ENCODE peak calls at places on chromosome 11, in nine cellular contexts. Q, P, R, L, J, G, B, S and O are unnamed samples. For H3K36me3, the result is how much of the 10 kb centered on the place peaks cover.

GRCh38 chr11:118224512-118225180 is at the start of gene JAML:
- DNase-seq in Q (peak), G (no peak), R (no peak), B (no peak), J (peak), L (no peak), S (no peak), P (no peak), O (no peak)

GRCh38 chr11:66766681-66767080 is 37.7 kb upstream of the SPTBN2 start:
- DNase-seq in G (no peak), P (no peak), R (no peak), L (no peak), S (no peak), B (no peak), Q (no peak), J (no peak), O (no peak)

GRCh38 chr11:46252373-46252914 is 25.0 kb upstream of the CREB3L1 start:
- DNase-seq in G (no peak), L (no peak), B (no peak), J (peak), R (no peak), Q (no peak), S (peak), P (no peak), O (no peak)

GRCh38 chr11:2699531-2700414 is at the start of gene KCNQ1OT1:
- DNase-seq in Q (peak), B (peak), J (peak), S (peak), L (peak), R (peak), G (peak), P (peak), O (peak)

GRCh38 chr11:118314985-118315384 is 10.5 kb downstream of the CD3E start:
- DNase-seq in R (no peak), J (no peak), G (no peak), B (no peak), S (peak), L (no peak), P (no peak), Q (no peak), O (no peak)

GRCh38 chr11:126378763-126379162 is 23.3 kb downstream of the ST3GAL4 start:
- DNase-seq in G (no peak), R (no peak), S (no peak), Q (no peak), B (no peak), J (no peak), L (no peak), P (no peak), O (peak)

GRCh38 chr11:68674461-68674860 is 9.9 kb upstream of the GAL start:
- DNase-seq in J (no peak), B (no peak), L (no peak), P (no peak), R (no peak), S (no peak), Q (no peak), G (no peak), O (no peak)

GRCh38 chr11:46122955-46123354 is 1.7 kb upstream of the PHF21A start:
- DNase-seq in S (peak), G (no peak), P (no peak), Q (no peak), J (no peak), L (no peak), B (no peak), R (no peak), O (no peak)

GRCh38 chr11:28759311-28759710 is 651.1 kb downstream of the METTL15 start:
- DNase-seq in J (peak), B (no peak), G (no peak), S (no peak), Q (no peak), L (no peak), P (no peak), R (no peak), O (no peak)

GRCh38 chr11:64724863-64725535 is 2.0 kb upstream of the NRXN2 start:
- DNase-seq in L (no peak), B (no peak), Q (no peak), R (no peak), P (no peak), S (peak), G (no peak), J (no peak), O (no peak)
- TF ChIP-seq POLR2AphosphoS5 in L (no peak), B (no peak), Q (no peak), R (no peak), P (peak), S (no peak), G (no peak), J (no peak), O (no peak)

GRCh38 chr11:1279674-1280055 is 29.8 kb downstream of the TOLLIP start:
- DNase-seq in P (no peak), G (no peak), B (no peak), S (no peak), R (no peak), J (no peak), Q (no peak), L (no peak), O (no peak)
- H3K36me3 ChIP-seq in P (under half), G (half or more), B (under half), S (under half), R (under half), J (half or more), Q (under half), L (under half), O (half or more)

GRCh38 chr11:64249563-64250405 is 1.5 kb upstream of the PLCB3 start:
- DNase-seq in L (no peak), B (no peak), R (no peak), J (no peak), P (no peak), S (no peak), Q (no peak), G (no peak), O (no peak)
- TF ChIP-seq EP300 in L (no peak), B (no peak), R (no peak), J (no peak), P (peak), S (no peak), Q (no peak), G (no peak), O (no peak)

GRCh38 chr11:72812968-72813739 is 1.1 kb upstream of the ATG16L2 start:
- DNase-seq in G (no peak), J (peak), R (no peak), B (no peak), P (no peak), Q (peak), S (peak), L (peak), O (peak)

GRCh38 chr11:72814139-72814830 is at the start of gene ATG16L2:
- DNase-seq in R (no peak), B (no peak), S (peak), Q (peak), G (peak), J (peak), L (peak), P (peak), O (peak)

GRCh38 chr11:72814831-72815618 is 814 bp downstream of the ATG16L2 start:
- DNase-seq in Q (peak), S (peak), P (no peak), B (no peak), L (peak), J (no peak), G (no peak), R (no peak), O (no peak)

GRCh38 chr11:72812604-72812967 is 1.6 kb upstream of the ATG16L2 start:
- DNase-seq in R (no peak), B (no peak), Q (no peak), P (no peak), S (no peak), G (no peak), J (no peak), L (no peak), O (no peak)

GRCh38 chr11:72813740-72814138 is 472 bp upstream of the ATG16L2 start:
- DNase-seq in G (no peak), J (peak), R (no peak), S (peak), L (peak), P (no peak), Q (peak), B (peak), O (peak)
- TF ChIP-seq POLR2AphosphoS5 in G (no peak), J (no peak), R (peak), S (peak), L (no peak), P (peak), Q (peak), B (no peak), O (peak)

DNA sequence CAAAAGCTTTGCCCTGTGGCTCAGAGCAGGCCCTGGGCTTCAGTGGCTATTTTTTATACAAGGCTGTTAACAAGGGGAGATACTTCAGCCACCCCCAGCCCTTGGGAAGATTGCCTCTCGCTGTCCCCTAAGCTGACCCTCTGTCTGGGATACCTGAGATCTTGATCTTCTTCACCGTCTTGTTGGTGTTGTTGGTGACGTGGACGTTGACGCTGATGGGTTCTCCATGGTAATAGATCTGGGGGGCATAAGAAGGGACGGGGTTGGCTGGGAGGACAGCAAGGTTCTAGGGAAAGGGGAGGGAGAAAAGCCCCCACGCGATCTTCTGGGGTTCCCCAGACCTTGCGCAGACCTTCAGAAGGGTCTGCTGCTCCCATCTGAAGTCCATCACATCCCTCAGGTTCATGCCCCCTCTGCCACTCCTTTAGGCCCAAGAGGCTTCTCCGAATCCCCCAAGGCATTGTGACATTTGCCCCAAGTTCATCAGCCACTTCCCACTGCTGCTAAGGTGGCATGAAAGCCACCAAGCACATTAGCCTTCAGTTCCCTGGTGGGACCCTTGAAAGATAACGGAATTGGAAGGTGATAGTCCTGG is 36.7 kb downstream of the TPBGL start:
- DNase-seq in R (no peak), J (peak), G (peak), S (no peak), L (no peak), Q (no peak), B (no peak), P (no peak), O (peak)
- H3K36me3 ChIP-seq in R (under half), J (half or more), G (half or more), S (under half), L (half or more), Q (under half), B (half or more), P (under half), O (half or more)

GRCh38 chr11:122619757-122620156 is 35.8 kb upstream of the UBASH3B start:
- DNase-seq in Q (no peak), R (no peak), J (no peak), P (no peak), L (no peak), G (no peak), S (no peak), B (no peak), O (no peak)

GRCh38 chr11:122617926-122618325 is 37.6 kb upstream of the UBASH3B start:
- DNase-seq in S (peak), P (no peak), Q (no peak), R (no peak), G (no peak), L (no peak), B (no peak), J (no peak), O (no peak)

GRCh38 chr11:122612123-122612824 is 43.2 kb upstream of the UBASH3B start:
- DNase-seq in R (no peak), P (no peak), S (no peak), Q (no peak), J (no peak), B (no peak), L (no peak), G (no peak), O (no peak)

GRCh38 chr11:122618927-122619326 is 36.6 kb upstream of the UBASH3B start:
- DNase-seq in R (no peak), B (no peak), P (no peak), S (no peak), L (no peak), Q (no peak), J (no peak), G (no peak), O (no peak)

GRCh38 chr11:122617297-122617696 is 38.2 kb upstream of the UBASH3B start:
- DNase-seq in B (no peak), L (no peak), R (no peak), J (no peak), S (no peak), Q (no peak), P (no peak), G (no peak), O (no peak)
- TF ChIP-seq EP300 in B (no peak), L (no peak), R (no peak), J (no peak), S (no peak), Q (no peak), P (no peak), G (no peak), O (no peak)